ENCODE peak calls at places on chromosomes 13 and 19, in ten cellular contexts. A is mesendoderm, H is iPS DF 6.9, P is OCI-LY7, F is Peyer's patch, R is small intestine, W is sigmoid colon, U is pancreas, C is RWPE1, T is GM23338. N is an unnamed sample.

GRCh38 chr13:48478401-48478800 is 54.5 kb downstream of the RCBTB2 start:
- DNase-seq in W (no peak), F (no peak), U (no peak), A (no peak), H (no peak), C (no peak), P (no peak), R (no peak), T (no peak), N (no peak)

GRCh38 chr13:76937416-76937815 is 10.9 kb upstream of the ACOD1 start:
- DNase-seq in A (no peak), H (no peak), C (peak; percentile 90), W (no peak), P (no peak), R (no peak), T (no peak), U (no peak), F (no peak), N (no peak)

GRCh38 chr19:9872618-9873242 is 37.6 kb downstream of the PIN1 start:
- DNase-seq in R (no peak), U (no peak), T (no peak), F (no peak), H (no peak), P (no peak), W (no peak), C (no peak), A (no peak), N (no peak)

GRCh38 chr13:49240017-49240416 is 7.7 kb upstream of the CDADC1 start:
- DNase-seq in W (no peak), F (no peak), A (peak; percentile 39), P (peak; percentile 61), H (no peak), T (peak; percentile 67), U (no peak), C (peak; percentile 23), R (peak; percentile 67), N (no peak)

GRCh38 chr19:6587998-6588507 is 2.9 kb downstream of the CD70 start:
- DNase-seq in F (no peak), A (peak; percentile 34), U (no peak), R (no peak), P (peak; percentile 85), C (no peak), H (no peak), W (no peak), T (peak; percentile 24), N (no peak)

GRCh38 chr13:40377783-40378182 is 288.7 kb downstream of the FOXO1 start:
- DNase-seq in R (no peak), T (no peak), F (no peak), U (no peak), C (no peak), P (no peak), A (no peak), H (no peak), W (no peak), N (no peak)

GRCh38 chr19:35006342-35006998 is 6.3 kb downstream of the GRAMD1A start:
- DNase-seq in A (no peak), F (peak; percentile 70), H (no peak), P (no peak), T (no peak), W (no peak), C (no peak), R (peak; percentile 93), U (peak; percentile 85), N (no peak)

GRCh38 chr13:26561636-26562537 is 4.4 kb downstream of the WASF3 start:
- DNase-seq in C (no peak), F (no peak), T (peak; percentile 23), A (peak; percentile 22), P (no peak), W (no peak), U (no peak), R (no peak), H (no peak), N (no peak)

DNA sequence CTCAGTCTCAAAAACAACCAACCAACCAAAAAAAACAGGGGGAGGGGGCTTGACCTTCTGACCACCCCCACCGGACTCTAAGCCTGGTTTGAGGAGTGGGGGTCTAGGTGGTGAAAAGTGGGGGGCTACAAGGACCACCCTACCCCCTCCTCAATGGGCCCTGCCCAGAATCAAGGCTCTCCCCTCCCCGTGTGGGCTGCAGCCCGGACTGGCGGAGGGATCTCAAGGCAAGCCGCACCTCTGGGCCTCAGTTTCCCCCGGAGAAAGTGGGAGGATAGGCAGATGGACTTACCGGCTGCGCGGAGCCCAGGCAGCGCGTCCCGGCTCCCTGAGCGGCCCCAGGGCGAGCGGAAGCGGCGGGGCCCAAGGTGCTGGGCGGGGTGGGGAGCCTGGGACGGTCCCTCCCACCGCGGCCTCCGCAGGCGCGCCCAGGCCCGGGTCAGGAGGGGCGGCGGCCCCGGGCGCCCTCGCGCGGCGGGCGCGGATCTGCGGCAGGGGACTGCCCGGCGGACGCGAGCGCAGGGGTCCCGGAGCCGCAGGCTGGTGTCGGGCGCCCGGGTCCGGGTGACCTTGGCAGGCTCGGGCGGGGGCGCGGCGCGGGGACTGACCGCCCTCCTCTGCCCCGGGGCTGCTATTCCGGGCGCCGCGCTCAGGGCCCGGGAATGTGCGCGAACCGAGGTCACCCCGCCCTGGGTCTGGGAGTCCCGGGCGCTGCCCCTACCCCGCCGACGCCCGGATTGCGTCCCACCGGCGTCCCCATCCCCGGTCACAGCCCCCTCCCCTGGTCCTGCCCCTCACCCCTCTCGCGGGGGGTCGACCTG is at the start of gene ADAMTSL5:
- DNase-seq in R (peak; percentile 82), U (no peak), H (no peak), W (no peak), F (peak; percentile 86), A (peak; percentile 54), T (peak; percentile 69), P (no peak), C (peak; percentile 71), N (no peak)
- H3K27ac ChIP-seq in R (peak within 1 kb of the TSS; percentile 64), U (no peak within 1 kb of the TSS), H (no peak within 1 kb of the TSS), W (peak within 1 kb of the TSS; percentile 64), F (peak within 1 kb of the TSS; percentile 88), A (no peak within 1 kb of the TSS), T (no peak within 1 kb of the TSS), P (no peak within 1 kb of the TSS), C (peak within 1 kb of the TSS; percentile 90), N (no peak within 1 kb of the TSS)

DNA sequence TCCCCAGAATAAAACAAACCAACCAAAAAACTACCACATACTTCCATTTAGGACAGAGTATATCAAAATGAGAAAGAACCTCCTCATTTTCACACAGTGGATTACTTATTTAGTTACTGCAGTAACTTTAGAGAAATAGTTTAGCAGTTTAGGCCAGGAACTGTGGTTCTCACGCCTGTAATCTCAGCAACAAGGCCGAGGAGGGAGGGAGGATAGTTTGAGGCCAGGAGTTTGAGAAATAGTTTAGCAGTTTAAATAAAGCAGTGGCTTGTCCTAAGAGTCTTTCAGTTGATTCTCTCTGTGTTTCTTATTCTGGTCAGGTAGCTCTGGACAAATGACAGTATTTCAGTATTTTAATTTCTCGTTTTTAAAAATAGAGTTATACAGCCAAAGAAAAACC is 9.4 kb downstream of the HMGB1 start:
- DNase-seq in T (no peak), R (no peak), H (no peak), W (no peak), F (no peak), A (no peak), C (no peak), P (no peak), U (no peak), N (no peak)
- H3K27ac ChIP-seq in T (peak overlapping the region; percentile 67), R (no peak overlapping the region), H (no peak overlapping the region), W (peak overlapping the region; percentile 5), F (no peak overlapping the region), A (no peak overlapping the region), C (no peak overlapping the region), P (peak overlapping the region; percentile 67), U (no peak overlapping the region), N (no peak overlapping the region)

GRCh38 chr13:25111557-25111956 is 15.6 kb downstream of the PABPC3 start:
- DNase-seq in P (no peak), A (peak; percentile 20), R (no peak), W (no peak), U (no peak), C (peak; percentile 15), F (no peak), T (no peak), H (no peak), N (no peak)

GRCh38 chr13:25116044-25116443 is 20.1 kb downstream of the PABPC3 start:
- DNase-seq in H (no peak), T (no peak), W (no peak), F (no peak), P (no peak), A (peak; percentile 74), C (no peak), U (no peak), R (no peak), N (no peak)

GRCh38 chr13:25114220-25114619 is 18.3 kb downstream of the PABPC3 start:
- DNase-seq in W (peak; percentile 75), H (no peak), P (peak; percentile 79), F (peak; percentile 67), C (peak; percentile 71), A (peak; percentile 90), R (peak; percentile 63), T (peak; percentile 82), U (peak; percentile 41), N (peak; percentile 42)

GRCh38 chr13:25109341-25109740 is 13.4 kb downstream of the PABPC3 start:
- DNase-seq in R (no peak), F (no peak), T (no peak), H (no peak), W (no peak), U (no peak), P (no peak), C (no peak), A (no peak), N (no peak)

DNA sequence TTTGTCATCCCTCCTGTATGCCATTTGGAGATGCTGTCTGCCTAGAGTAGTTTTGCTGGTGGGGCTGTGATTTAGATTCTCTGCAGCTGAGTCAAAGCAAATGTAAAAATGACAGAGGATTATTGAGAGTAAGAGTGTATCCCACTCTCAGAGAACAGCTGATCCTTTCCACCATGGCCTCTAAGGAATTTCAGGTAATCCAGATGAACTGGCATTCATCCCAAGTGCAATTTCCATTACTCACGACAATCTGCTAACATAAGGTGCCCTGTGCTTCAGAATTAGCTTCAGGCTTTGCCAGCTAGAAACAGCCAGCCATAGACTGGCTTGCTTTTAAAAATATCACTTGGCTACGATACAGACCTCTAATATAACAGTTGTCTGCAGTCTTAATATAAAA is 16.9 kb downstream of the PABPC3 start:
- DNase-seq in T (no peak), A (no peak), U (no peak), R (no peak), P (no peak), H (no peak), W (no peak), F (no peak), C (no peak), N (no peak)
- H3K27ac ChIP-seq in T (no peak overlapping the region), A (no peak overlapping the region), U (no peak overlapping the region), R (no peak overlapping the region), P (no peak overlapping the region), H (no peak overlapping the region), W (no peak overlapping the region), F (no peak overlapping the region), C (no peak overlapping the region), N (no peak overlapping the region)

DNA sequence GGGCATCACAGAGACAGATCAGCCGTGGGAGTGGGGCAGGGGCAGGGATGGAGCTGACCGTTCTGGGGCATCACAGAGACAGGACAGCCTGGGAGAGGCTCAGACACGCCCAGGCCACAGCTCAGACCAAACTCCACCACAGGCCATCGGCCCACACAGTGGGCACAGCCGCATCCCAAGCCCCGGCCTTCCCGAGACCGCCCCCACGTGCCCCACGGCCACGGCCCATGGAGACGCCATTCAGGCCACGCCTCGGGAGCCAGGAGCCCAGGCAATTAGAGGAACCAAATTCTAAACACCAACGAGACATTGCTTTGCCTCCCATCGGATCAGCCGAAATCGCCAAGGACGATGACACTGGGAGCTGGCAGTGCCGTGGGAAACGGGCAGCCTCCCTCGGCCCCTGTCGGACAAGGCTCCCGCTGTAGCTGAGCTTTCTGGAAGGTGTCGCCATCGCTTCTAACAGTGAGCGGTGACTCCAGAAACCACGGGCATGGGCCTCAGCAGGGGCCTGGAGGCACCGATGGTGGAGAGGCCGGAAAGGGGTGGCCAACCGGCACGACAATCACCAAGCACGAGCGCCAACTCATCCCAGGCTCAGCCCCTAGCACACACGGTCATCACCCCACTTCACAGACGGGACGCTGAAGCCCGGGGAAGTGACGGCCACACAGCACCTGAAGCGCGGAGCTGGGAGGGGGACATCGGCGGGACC is 2.4 kb downstream of the PIP5K1C start:
- DNase-seq in F (no peak), C (no peak), R (no peak), P (no peak), A (no peak), W (no peak), U (no peak), T (no peak), H (no peak), N (no peak)
- H3K27ac ChIP-seq in F (no peak overlapping the region), C (peak overlapping the region; percentile 71), R (no peak overlapping the region), P (no peak overlapping the region), A (no peak overlapping the region), W (peak overlapping the region; percentile 99), U (no peak overlapping the region), T (no peak overlapping the region), H (no peak overlapping the region), N (peak overlapping the region; percentile 38)